ENCODE peak calls at places on chromosomes 6 and 20, in four cellular contexts. Z, T, Y and R are unnamed samples. For H3K27me3 and H3K4me1, the result is how much of the 10 kb centered on the place peaks cover.

GRCh38 chr6:131654326-131654725 is 17.2 kb downstream of the ENPP3 start:
- DNase-seq in Z (no peak), T (no peak), Y (no peak), R (no peak)

GRCh38 chr6:167879612-167880011 is 52.9 kb downstream of the AFDN start:
- DNase-seq in Z (no peak), T (no peak), Y (no peak), R (no peak)

GRCh38 chr6:3322366-3322890 is 63.7 kb downstream of the PSMG4 start:
- DNase-seq in Z (no peak), T (no peak), Y (no peak), R (no peak)

GRCh38 chr6:164045082-164045481 is 630.6 kb downstream of the QKI start:
- DNase-seq in Z (no peak), T (no peak), Y (no peak), R (no peak)

GRCh38 chr20:37745553-37745952 is 51.7 kb downstream of the CTNNBL1 start:
- DNase-seq in Z (no peak), T (no peak), Y (no peak), R (peak)

GRCh38 chr20:40323411-40323810 is 365.6 kb downstream of the MAFB start:
- DNase-seq in Z (no peak), T (peak), Y (peak), R (no peak)

GRCh38 chr6:73394577-73395354 is at the start of gene DDX43:
- DNase-seq in Z (peak), T (peak), Y (peak), R (peak)

GRCh38 chr20:21512634-21513180 is 1.2 kb downstream of the NKX2-2 start:
- DNase-seq in Z (peak), T (no peak), Y (no peak), R (no peak)

GRCh38 chr6:24547243-24547642 is 52.5 kb downstream of the ALDH5A1 start:
- DNase-seq in Z (no peak), T (peak), Y (no peak), R (peak)

GRCh38 chr20:51591871-51592270 is 49.4 kb upstream of the NFATC2 start:
- DNase-seq in Z (no peak), T (no peak), Y (no peak), R (no peak)

GRCh38 chr20:12030470-12030869 is 112.8 kb downstream of the BTBD3 start:
- DNase-seq in Z (no peak), T (no peak), Y (no peak), R (no peak)

GRCh38 chr20:23477223-23477622 is 13.7 kb upstream of the CST8 start:
- DNase-seq in Z (no peak), T (no peak), Y (no peak), R (no peak)

GRCh38 chr20:33791021-33791420 is 20.1 kb upstream of the CHMP4B start:
- DNase-seq in Z (no peak), T (no peak), Y (no peak), R (no peak)

GRCh38 chr20:45450097-45450818 is 19.3 kb upstream of the WFDC2 start:
- DNase-seq in Z (peak), T (peak), Y (peak), R (peak)

GRCh38 chr6:56364482-56365313 is 117.3 kb upstream of the COL21A1 start:
- DNase-seq in Z (peak), T (peak), Y (no peak), R (no peak)

GRCh38 chr6:129140571-129140970 is 257.6 kb downstream of the LAMA2 start:
- DNase-seq in Z (no peak), T (peak), Y (no peak), R (no peak)

GRCh38 chr6:79084693-79085092 is 6.6 kb upstream of the PHIP start:
- DNase-seq in Z (no peak), T (no peak), Y (no peak), R (no peak)

GRCh38 chr6:169979873-169980440 is 228.5 kb downstream of the ERMARD start:
- DNase-seq in Z (no peak), T (no peak), Y (no peak), R (no peak)

GRCh38 chr6:45423901-45424627 is 46.3 kb upstream of the SUPT3H start:
- DNase-seq in Z (peak), T (no peak), Y (no peak), R (no peak)

GRCh38 chr6:118207947-118208346 is 300.9 kb downstream of the SLC35F1 start:
- DNase-seq in Z (no peak), T (no peak), Y (no peak), R (no peak)

GRCh38 chr6:117870477-117871243 is 36.4 kb upstream of the SLC35F1 start:
- DNase-seq in Z (no peak), T (no peak), Y (no peak), R (no peak)

GRCh38 chr6:155887431-155887830 is 431.8 kb upstream of the NOX3 start:
- DNase-seq in Z (no peak), T (no peak), Y (no peak), R (no peak)

GRCh38 chr6:41575598-41575997 is 29.4 kb downstream of the FOXP4 start:
- DNase-seq in Z (no peak), T (no peak), Y (no peak), R (no peak)

GRCh38 chr6:30544666-30545272 is 11.5 kb downstream of the GNL1 start:
- DNase-seq in Z (peak), T (peak), Y (peak), R (peak)

GRCh38 chr6:84967389-84967788 is 203.0 kb upstream of the TBX18 start:
- DNase-seq in Z (peak), T (peak), Y (peak), R (no peak)

GRCh38 chr6:143965503-143966171 is 42.4 kb downstream of the PLAGL1 start:
- DNase-seq in Z (no peak), T (peak), Y (no peak), R (no peak)

GRCh38 chr6:139433647-139434419 is 59.4 kb upstream of the CITED2 start:
- DNase-seq in Z (no peak), T (peak), Y (no peak), R (no peak)

GRCh38 chr20:11229772-11230171 is 556.0 kb upstream of the JAG1 start:
- DNase-seq in Z (no peak), T (peak), Y (peak), R (no peak)

GRCh38 chr20:11130554-11131166 is 456.9 kb upstream of the JAG1 start:
- DNase-seq in Z (no peak), T (no peak), Y (no peak), R (no peak)

GRCh38 chr6:5203571-5203970 is 57.2 kb downstream of the LYRM4 start:
- DNase-seq in Z (no peak), T (no peak), Y (no peak), R (no peak)

GRCh38 chr6:149852180-149852579 is 12.0 kb downstream of the LRP11 start:
- DNase-seq in Z (no peak), T (peak), Y (no peak), R (no peak)

GRCh38 chr20:51416532-51417244 is 125.8 kb downstream of the NFATC2 start:
- DNase-seq in Z (no peak), T (no peak), Y (no peak), R (no peak)

GRCh38 chr20:13745784-13746183 is 38.9 kb downstream of the ESF1 start:
- DNase-seq in Z (no peak), T (no peak), Y (no peak), R (no peak)

GRCh38 chr20:10802201-10802600 is 128.4 kb upstream of the JAG1 start:
- DNase-seq in Z (no peak), T (no peak), Y (no peak), R (no peak)

GRCh38 chr6:4588581-4588980 is 187.6 kb upstream of the CDYL start:
- DNase-seq in Z (no peak), T (no peak), Y (no peak), R (no peak)

GRCh38 chr6:52361945-52362442 is at the start of gene PAQR8:
- DNase-seq in Z (peak), T (peak), Y (peak), R (peak)

GRCh38 chr6:34067814-34068213 is 78.1 kb downstream of the GRM4 start:
- DNase-seq in Z (no peak), T (peak), Y (no peak), R (no peak)
- H3K27me3 ChIP-seq in Z (under half), T (under half), Y (under half), R (under half)

GRCh38 chr6:160036331-160036695 is 67.4 kb downstream of the IGF2R start:
- DNase-seq in Z (no peak), T (no peak), Y (no peak), R (no peak)
- H3K27ac ChIP-seq in Z (peak), T (peak), Y (peak), R (no peak)

GRCh38 chr6:36118550-36119107 is 11.7 kb upstream of the MAPK13 start:
- DNase-seq in Z (no peak), T (peak), Y (peak), R (peak)
- H3K4me1 ChIP-seq in Z (under half), T (under half), Y (under half), R (half or more)

DNA sequence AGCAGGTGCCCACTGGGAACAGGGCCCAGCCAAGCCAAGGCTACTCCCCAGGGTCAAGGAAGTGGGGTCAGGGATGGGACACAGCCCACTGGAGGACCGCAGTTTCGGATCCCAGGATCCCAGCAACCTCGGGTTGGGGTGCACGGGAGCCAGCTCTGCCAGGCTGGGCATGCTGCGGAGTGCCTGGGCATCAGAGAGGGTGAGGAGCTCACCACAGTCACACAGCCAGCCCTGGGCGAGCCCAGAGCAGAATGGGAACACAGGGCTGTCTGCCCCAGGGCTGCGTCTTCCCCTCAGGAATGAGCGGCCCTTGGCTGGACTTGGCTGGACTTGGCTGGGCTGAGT is 74.3 kb upstream of the SLCO4A1 start:
- DNase-seq in Z (no peak), T (no peak), Y (no peak), R (no peak)
- H3K27me3 ChIP-seq in Z (under half), T (under half), Y (under half), R (under half)

GRCh38 chr20:62702886-62703852 is 5.5 kb upstream of the NTSR1 start:
- DNase-seq in Z (no peak), T (peak), Y (peak), R (no peak)
- H3K27ac ChIP-seq in Z (peak), T (peak), Y (peak), R (no peak)

GRCh38 chr20:16689906-16690305 is 39.9 kb upstream of the SNRPB2 start:
- DNase-seq in Z (no peak), T (no peak), Y (no peak), R (no peak)
- H3K4me1 ChIP-seq in Z (under half), T (under half), Y (under half), R (under half)

DNA sequence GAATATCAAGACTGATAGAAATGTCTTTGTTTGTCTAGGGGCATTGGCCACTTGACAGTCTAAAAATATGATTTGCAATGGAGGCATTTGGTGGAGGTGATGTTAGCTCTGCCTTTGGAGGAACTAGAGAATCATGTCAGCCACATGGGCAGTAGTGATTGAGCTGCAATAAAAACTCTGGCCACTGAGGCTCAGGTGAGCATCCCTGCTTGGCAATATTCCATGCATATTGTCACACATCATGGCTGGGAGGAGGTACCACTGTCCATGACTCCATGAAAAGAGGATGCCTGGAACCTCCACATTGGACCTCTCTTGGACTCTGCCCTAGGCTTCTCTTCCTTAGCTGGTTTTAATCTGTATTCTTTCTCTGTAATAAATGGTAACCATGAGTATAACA is 10.6 kb upstream of the CD83 start:
- DNase-seq in Z (no peak), T (no peak), Y (no peak), R (no peak)
- H3K27me3 ChIP-seq in Z (under half), T (half or more), Y (under half), R (under half)

GRCh38 chr6:48111143-48111506 is at the start of gene PTCHD4:
- DNase-seq in Z (peak), T (peak), Y (no peak), R (no peak)
- H3K27ac ChIP-seq in Z (peak), T (peak), Y (no peak), R (no peak)

DNA sequence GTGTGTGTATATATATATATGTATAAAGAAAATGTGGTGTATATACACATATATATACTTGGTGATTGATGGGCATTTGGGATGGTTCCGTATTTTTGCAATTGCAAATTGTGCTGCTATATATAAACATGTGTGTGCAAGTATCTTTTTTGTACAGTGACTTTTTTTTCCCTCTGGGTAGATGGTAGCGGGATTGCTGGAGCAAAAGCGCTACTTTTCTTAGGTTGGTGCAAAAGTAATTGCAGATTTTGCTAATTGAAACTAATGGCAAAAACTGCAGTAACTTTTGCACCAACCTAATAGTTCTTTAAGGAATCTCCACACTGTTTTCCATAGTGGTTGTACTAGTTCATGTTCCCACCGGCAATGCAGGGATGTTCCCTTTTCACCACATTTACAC is 135.4 kb downstream of the AHI1 start:
- DNase-seq in Z (no peak), T (no peak), Y (no peak), R (no peak)
- H3K4me1 ChIP-seq in Z (under half), T (under half), Y (under half), R (under half)